ENCODE peak calls at places on chromosomes 12 and 14, in four cellular contexts. B, X, F and J are unnamed samples.
A peak's percentile ranks its signal among the peaks of the same experiment; 100 is the strongest.

GRCh38 chr12:31008961-31009840 is 64.5 kb upstream of the DDX11 start:
- DNase-seq in B (no peak), X (no peak), F (no peak), J (no peak)

GRCh38 chr14:27050195-27050594 is 452.4 kb upstream of the NOVA1 start:
- DNase-seq in B (no peak), X (no peak), F (no peak), J (no peak)

GRCh38 chr12:8867009-8867408 is 44.6 kb downstream of the A2ML1 start:
- DNase-seq in B (no peak), X (no peak), F (no peak), J (no peak)

GRCh38 chr12:89353188-89353822 is 1.0 kb upstream of the DUSP6 start:
- DNase-seq in B (no peak), X (peak; percentile 89), F (peak; percentile 89), J (peak; percentile 57)

GRCh38 chr12:124174406-124174805 is 120.5 kb upstream of the RFLNA start:
- DNase-seq in B (no peak), X (no peak), F (no peak), J (no peak)

GRCh38 chr12:76219806-76220205 is 128.4 kb downstream of the BBS10 start:
- DNase-seq in B (no peak), X (peak; percentile 24), F (no peak), J (no peak)

GRCh38 chr14:101733211-101733610 is 28.3 kb upstream of the PPP2R5C start:
- DNase-seq in B (no peak), X (no peak), F (no peak), J (no peak)

GRCh38 chr14:69712637-69713088 is 54.3 kb upstream of the SRSF5 start:
- DNase-seq in B (no peak), X (no peak), F (peak; percentile 69), J (no peak)

GRCh38 chr12:58812229-58812628 is 108.1 kb downstream of the LRIG3 start:
- DNase-seq in B (no peak), X (no peak), F (no peak), J (no peak)

GRCh38 chr14:69879175-69880047 is at the start of gene SMOC1:
- DNase-seq in B (no peak), X (peak; percentile 84), F (peak; percentile 88), J (peak; percentile 35)

GRCh38 chr14:37150414-37150813 is 22.0 kb downstream of the SLC25A21 start:
- DNase-seq in B (no peak), X (peak; percentile 63), F (no peak), J (no peak)

GRCh38 chr14:46215801-46216200 is 435.8 kb downstream of the RPL10L start:
- DNase-seq in B (no peak), X (no peak), F (no peak), J (no peak)

GRCh38 chr12:54378791-54379400 is 5.6 kb downstream of the ZNF385A start:
- DNase-seq in B (no peak), X (peak; percentile 29), F (peak; percentile 89), J (no peak)

GRCh38 chr14:94269156-94269555 is 23.9 kb downstream of the SERPINA10 start:
- DNase-seq in B (no peak), X (no peak), F (no peak), J (no peak)

GRCh38 chr12:62135553-62136200 is 124.5 kb upstream of the USP15 start:
- DNase-seq in B (no peak), X (no peak), F (no peak), J (no peak)

GRCh38 chr12:18683603-18684002 is 54.2 kb downstream of the PLCZ1 start:
- DNase-seq in B (no peak), X (no peak), F (no peak), J (peak; percentile 42)

GRCh38 chr14:61466249-61466904 is 145.0 kb downstream of the PRKCH start:
- DNase-seq in B (no peak), X (peak; percentile 69), F (peak; percentile 74), J (peak; percentile 32)
- TF ChIP-seq SUZ12 in B (no peak), X (no peak), F (no peak), J (no peak)

DNA sequence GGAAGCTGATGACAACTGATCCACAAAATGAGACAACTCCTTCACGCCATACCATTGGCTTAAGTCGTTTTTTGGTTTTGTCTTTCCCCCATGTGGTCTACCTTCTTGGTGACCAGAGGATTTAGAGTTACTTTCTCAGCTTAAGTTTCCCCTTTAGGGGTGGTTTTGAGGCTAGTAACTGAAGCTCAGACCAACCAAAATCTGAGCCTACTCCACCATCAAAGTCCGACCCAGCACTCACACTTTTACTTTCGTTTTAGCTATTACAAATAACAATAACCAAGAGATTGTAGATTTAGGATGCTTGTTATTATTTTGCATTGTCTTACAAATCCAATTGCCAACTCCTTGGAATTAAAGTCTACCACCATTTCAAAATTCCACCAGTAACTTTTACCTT is 130.6 kb upstream of the MDM1 start:
- DNase-seq in B (no peak), X (no peak), F (no peak), J (no peak)
- TF ChIP-seq YY1 in B (no peak), X (no peak), F (no peak), J (no peak)

DNA sequence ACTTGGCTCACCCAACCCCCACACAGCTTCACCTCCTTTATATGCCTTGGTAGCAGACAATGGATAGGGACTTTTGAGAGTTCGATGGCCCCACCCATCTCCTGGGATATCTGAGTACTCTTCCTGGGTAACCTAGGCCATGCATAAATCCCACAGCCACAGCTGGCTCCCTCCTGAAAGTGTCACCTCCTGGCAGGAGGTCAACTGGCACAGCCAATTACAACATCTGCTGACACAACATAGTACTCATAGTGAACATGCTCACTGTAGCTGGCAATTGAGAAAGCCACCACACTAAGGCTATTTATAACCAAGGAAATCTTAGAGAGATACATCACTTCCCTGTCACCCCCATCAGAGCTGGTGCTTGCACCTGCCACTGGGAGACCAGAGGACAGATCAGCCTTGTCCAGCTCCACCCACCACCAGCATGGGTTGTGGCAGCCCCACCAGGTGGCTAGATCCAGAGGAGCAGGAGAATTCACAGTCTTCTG is 410.0 kb downstream of the SYT1 start:
- DNase-seq in B (no peak), X (no peak), F (peak; percentile 45), J (no peak)
- TF ChIP-seq SUZ12 in B (no peak), X (no peak), F (no peak), J (no peak)

GRCh38 chr14:93175492-93175891 is 9.2 kb downstream of the MOAP1 start:
- DNase-seq in B (no peak), X (no peak), F (no peak), J (no peak)
- TF ChIP-seq YY1 in B (no peak), X (no peak), F (no peak), J (no peak)

GRCh38 chr12:52566847-52567291 is 6.8 kb downstream of the KRT74 start:
- DNase-seq in B (no peak), X (no peak), F (no peak), J (no peak)

GRCh38 chr12:52557481-52557880 is 4.5 kb upstream of the KRT71 start:
- DNase-seq in B (no peak), X (no peak), F (no peak), J (no peak)

GRCh38 chr12:52559979-52560378 is 7.0 kb upstream of the KRT71 start:
- DNase-seq in B (no peak), X (no peak), F (no peak), J (no peak)

GRCh38 chr12:52564582-52564981 is 9.1 kb downstream of the KRT74 start:
- DNase-seq in B (no peak), X (no peak), F (no peak), J (no peak)

GRCh38 chr12:52561880-52562449 is 9.0 kb upstream of the KRT71 start:
- DNase-seq in B (no peak), X (peak; percentile 21), F (no peak), J (no peak)
- TF ChIP-seq SUZ12 in B (no peak), X (no peak), F (no peak), J (no peak)

GRCh38 chr14:39492267-39492666 is 60.0 kb upstream of the FBXO33 start:
- DNase-seq in B (no peak), X (no peak), F (no peak), J (no peak)

GRCh38 chr14:39488600-39488999 is 56.4 kb upstream of the FBXO33 start:
- DNase-seq in B (no peak), X (no peak), F (peak; percentile 58), J (peak; percentile 57)

DNA sequence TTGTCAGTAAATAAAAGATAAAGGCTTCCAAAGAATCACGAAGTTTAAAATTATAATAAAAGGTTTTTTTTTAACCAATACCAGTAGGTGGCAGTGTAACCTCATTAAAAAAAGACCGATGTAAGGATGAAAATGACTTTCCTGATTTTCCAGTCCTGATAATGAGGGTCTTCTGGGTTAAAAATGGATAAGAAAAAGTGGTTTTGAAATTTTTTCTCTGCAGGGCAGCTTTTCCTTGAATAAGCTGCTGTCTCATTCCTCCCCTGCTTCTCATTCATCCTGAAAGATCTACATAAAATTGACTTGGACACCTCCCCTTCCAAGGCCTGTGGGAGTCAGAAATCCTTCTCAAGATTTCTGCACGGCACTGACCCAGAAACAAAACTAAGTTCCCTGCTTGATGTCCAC is 58.9 kb upstream of the FBXO33 start:
- DNase-seq in B (no peak), X (peak; percentile 59), F (peak; percentile 46), J (no peak)
- TF ChIP-seq YY1 in B (no peak), X (no peak), F (no peak), J (no peak)

DNA sequence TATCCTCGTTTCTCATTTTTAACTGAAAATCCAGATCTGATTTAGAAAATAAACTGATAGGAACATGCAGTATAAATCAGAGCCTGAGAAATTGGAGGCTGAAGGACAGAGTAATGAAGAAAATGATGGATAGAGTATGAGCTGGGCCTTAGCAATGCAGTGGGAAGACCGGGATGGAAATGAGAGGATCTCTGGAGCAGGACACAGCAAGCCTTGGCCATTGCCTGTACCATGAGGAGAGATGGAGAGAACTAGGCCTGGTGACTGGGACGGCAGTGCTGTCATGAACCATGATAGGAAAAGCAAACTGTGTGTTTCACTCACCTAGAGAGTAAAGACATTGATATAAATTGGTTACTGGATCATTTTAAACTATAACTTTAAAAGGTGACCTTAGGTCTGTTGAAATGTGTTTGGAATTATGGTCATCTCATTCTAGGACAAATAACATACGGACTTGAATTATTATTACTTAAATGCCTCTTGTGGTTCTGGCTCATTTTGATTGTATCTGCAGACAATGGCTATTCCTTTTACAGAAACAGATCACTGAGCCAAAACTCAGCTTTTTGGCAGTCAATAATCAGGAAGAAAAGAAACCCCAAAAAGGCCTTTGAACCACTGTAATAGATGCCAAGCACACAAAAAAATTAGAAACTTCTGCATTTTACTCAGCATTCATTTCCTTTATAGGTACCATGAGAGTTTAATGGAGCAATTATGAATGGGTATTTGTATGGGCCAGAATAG is 251.9 kb upstream of the PRKD1 start:
- DNase-seq in B (no peak), X (no peak), F (no peak), J (no peak)
- TF ChIP-seq SUZ12 in B (no peak), X (no peak), F (no peak), J (no peak)